ENCODE peak calls at places on chromosomes 1 and 21, in six cellular contexts. T is lung, I is D721Med, U is heart right ventricle, C is ovary, L is kidney epithelial cell. Y is an unnamed sample.

GRCh38 chr1:54823670-54824069 is 22.5 kb upstream of the TTC22 start:
- DNase-seq in T (no peak), I (no peak), U (no peak), C (no peak), L (no peak), Y (no peak)

GRCh38 chr21:14877581-14878228 is 187.1 kb downstream of the NRIP1 start:
- DNase-seq in T (no peak), I (no peak), U (no peak), C (no peak), L (no peak), Y (no peak)

GRCh38 chr1:155695608-155696007 is 6.7 kb downstream of the DAP3 start:
- DNase-seq in T (no peak), I (no peak), U (no peak), C (no peak), L (no peak), Y (no peak)

GRCh38 chr1:245953876-245954660 is 553.0 kb downstream of the SMYD3 start:
- DNase-seq in T (no peak), I (no peak), U (no peak), C (no peak), L (no peak), Y (no peak)

GRCh38 chr1:167103236-167103894 is 9.5 kb downstream of the STYXL2 start:
- DNase-seq in T (no peak), I (no peak), U (no peak), C (no peak), L (peak), Y (no peak)

GRCh38 chr1:167819849-167820683 is 93.9 kb downstream of the ADCY10 start:
- DNase-seq in T (peak), I (no peak), U (peak), C (peak), L (peak), Y (peak)

GRCh38 chr1:53350853-53351767 is 23.2 kb upstream of the LRP8 start:
- DNase-seq in T (no peak), I (no peak), U (no peak), C (no peak), L (no peak), Y (peak)

GRCh38 chr1:76697361-76697760 is 169.9 kb upstream of the ST6GALNAC5 start:
- DNase-seq in T (no peak), I (no peak), U (no peak), C (no peak), L (no peak), Y (no peak)

GRCh38 chr1:155499953-155500621 is 62.5 kb downstream of the ASH1L start:
- DNase-seq in T (no peak), I (no peak), U (no peak), C (no peak), L (no peak), Y (no peak)

GRCh38 chr1:147168626-147169058 is 3.6 kb downstream of the PRKAB2 start:
- DNase-seq in T (no peak), I (no peak), U (no peak), C (peak), L (no peak), Y (no peak)

GRCh38 chr1:156445789-156446263 is 54.7 kb downstream of the MEF2D start:
- DNase-seq in T (peak), I (peak), U (peak), C (peak), L (peak), Y (peak)

GRCh38 chr1:4021153-4021894 is 121.3 kb upstream of the C1orf174 start:
- DNase-seq in T (no peak), I (no peak), U (no peak), C (no peak), L (no peak), Y (peak)

GRCh38 chr1:36176151-36176949 is 20.4 kb downstream of the MAP7D1 start:
- DNase-seq in T (no peak), I (no peak), U (no peak), C (no peak), L (no peak), Y (no peak)

GRCh38 chr1:169548312-169548711 is 38.0 kb downstream of the F5 start:
- DNase-seq in T (no peak), I (no peak), U (no peak), C (no peak), L (no peak), Y (no peak)

GRCh38 chr1:33358771-33359503 is 38.0 kb upstream of the A3GALT2 start:
- DNase-seq in T (no peak), I (no peak), U (no peak), C (no peak), L (no peak), Y (no peak)

GRCh38 chr1:206484901-206485300 is 14.6 kb downstream of the IKBKE start:
- DNase-seq in T (no peak), I (no peak), U (no peak), C (no peak), L (no peak), Y (no peak)

GRCh38 chr1:16067127-16067768 is 6.2 kb downstream of the FAM131C start:
- DNase-seq in T (no peak), I (no peak), U (no peak), C (no peak), L (peak), Y (no peak)

GRCh38 chr1:150613061-150613920 is 16.1 kb downstream of the ENSA start:
- DNase-seq in T (no peak), I (no peak), U (peak), C (no peak), L (peak), Y (no peak)

GRCh38 chr1:9891207-9891606 is 18.9 kb downstream of the CTNNBIP1 start:
- DNase-seq in T (no peak), I (no peak), U (no peak), C (no peak), L (no peak), Y (no peak)

GRCh38 chr1:117512728-117513321 is 93.0 kb upstream of the TENT5C start:
- DNase-seq in T (no peak), I (no peak), U (no peak), C (no peak), L (no peak), Y (no peak)

GRCh38 chr21:17848228-17848627 is 29.1 kb upstream of the C21orf91 start:
- DNase-seq in T (no peak), I (no peak), U (peak), C (no peak), L (peak), Y (no peak)

GRCh38 chr1:66930823-66931174 is 6.0 kb downstream of the MIER1 start:
- DNase-seq in T (no peak), I (no peak), U (no peak), C (no peak), L (no peak), Y (no peak)

GRCh38 chr1:66931548-66932124 is 6.8 kb downstream of the MIER1 start:
- DNase-seq in T (no peak), I (no peak), U (no peak), C (no peak), L (no peak), Y (no peak)

GRCh38 chr1:66929691-66929998 is 4.9 kb downstream of the MIER1 start:
- DNase-seq in T (no peak), I (no peak), U (no peak), C (no peak), L (no peak), Y (no peak)

GRCh38 chr1:66929289-66929688 is 4.5 kb downstream of the MIER1 start:
- DNase-seq in T (no peak), I (no peak), U (no peak), C (no peak), L (no peak), Y (no peak)

GRCh38 chr1:66929999-66930822 is 5.4 kb downstream of the MIER1 start:
- DNase-seq in T (peak), I (peak), U (peak), C (peak), L (no peak), Y (peak)
- TF ChIP-seq CTCF in T (peak), I (peak), U (peak), C (peak), L (no peak), Y (peak)

GRCh38 chr1:104646233-104646632 is 896.5 kb downstream of the AMY1C start:
- DNase-seq in T (no peak), I (no peak), U (no peak), C (no peak), L (no peak), Y (no peak)

DNA sequence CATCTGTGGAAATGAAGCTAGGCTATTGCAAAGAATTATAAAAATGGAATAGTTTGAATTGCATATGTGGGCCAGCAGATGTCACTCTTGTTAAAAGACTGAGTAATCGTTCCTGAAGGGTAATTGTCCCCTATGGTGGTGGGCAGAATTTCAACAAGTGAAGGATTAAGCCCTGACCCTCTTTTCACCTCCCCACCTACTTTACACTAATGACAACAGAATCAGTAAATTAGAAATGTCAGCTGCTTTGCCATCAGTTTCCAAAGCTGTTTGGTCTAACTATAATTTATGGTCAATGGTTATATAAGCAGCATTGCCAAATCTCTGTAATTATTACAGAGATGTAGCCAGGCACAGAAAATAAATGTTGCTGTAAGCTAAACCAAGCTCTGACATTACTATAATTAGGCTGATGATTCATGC is 898.6 kb downstream of the AMY1C start:
- DNase-seq in T (no peak), I (no peak), U (no peak), C (no peak), L (no peak), Y (no peak)
- TF ChIP-seq CTCF in T (no peak), I (peak), U (no peak), C (no peak), L (peak), Y (peak)

GRCh38 chr1:46030074-46030870 is 102.2 kb downstream of the PIK3R3 start:
- DNase-seq in T (no peak), I (no peak), U (no peak), C (no peak), L (no peak), Y (no peak)

GRCh38 chr1:46027788-46028573 is 104.4 kb downstream of the PIK3R3 start:
- DNase-seq in T (no peak), I (no peak), U (peak), C (no peak), L (no peak), Y (no peak)

GRCh38 chr1:46021046-46021822 is 111.2 kb downstream of the PIK3R3 start:
- DNase-seq in T (no peak), I (no peak), U (no peak), C (no peak), L (no peak), Y (no peak)

GRCh38 chr1:46030876-46031660 is 101.4 kb downstream of the PIK3R3 start:
- DNase-seq in T (no peak), I (peak), U (no peak), C (no peak), L (no peak), Y (no peak)

GRCh38 chr1:46026531-46026930 is 105.9 kb downstream of the PIK3R3 start:
- DNase-seq in T (no peak), I (no peak), U (peak), C (no peak), L (no peak), Y (no peak)
- TF ChIP-seq CTCF in T (no peak), I (no peak), U (no peak), C (no peak), L (no peak), Y (no peak)

GRCh38 chr1:201272838-201273237 is 10.5 kb upstream of the PKP1 start:
- DNase-seq in T (no peak), I (no peak), U (no peak), C (no peak), L (no peak), Y (no peak)
- TF ChIP-seq CTCF in T (no peak), I (no peak), U (no peak), C (no peak), L (no peak), Y (no peak)

GRCh38 chr1:174998569-174999215 is 1.1 kb upstream of the CACYBP start:
- DNase-seq in T (peak), I (no peak), U (peak), C (peak), L (no peak), Y (no peak)
- TF ChIP-seq CTCF in T (peak), I (peak), U (peak), C (peak), L (peak), Y (peak)

DNA sequence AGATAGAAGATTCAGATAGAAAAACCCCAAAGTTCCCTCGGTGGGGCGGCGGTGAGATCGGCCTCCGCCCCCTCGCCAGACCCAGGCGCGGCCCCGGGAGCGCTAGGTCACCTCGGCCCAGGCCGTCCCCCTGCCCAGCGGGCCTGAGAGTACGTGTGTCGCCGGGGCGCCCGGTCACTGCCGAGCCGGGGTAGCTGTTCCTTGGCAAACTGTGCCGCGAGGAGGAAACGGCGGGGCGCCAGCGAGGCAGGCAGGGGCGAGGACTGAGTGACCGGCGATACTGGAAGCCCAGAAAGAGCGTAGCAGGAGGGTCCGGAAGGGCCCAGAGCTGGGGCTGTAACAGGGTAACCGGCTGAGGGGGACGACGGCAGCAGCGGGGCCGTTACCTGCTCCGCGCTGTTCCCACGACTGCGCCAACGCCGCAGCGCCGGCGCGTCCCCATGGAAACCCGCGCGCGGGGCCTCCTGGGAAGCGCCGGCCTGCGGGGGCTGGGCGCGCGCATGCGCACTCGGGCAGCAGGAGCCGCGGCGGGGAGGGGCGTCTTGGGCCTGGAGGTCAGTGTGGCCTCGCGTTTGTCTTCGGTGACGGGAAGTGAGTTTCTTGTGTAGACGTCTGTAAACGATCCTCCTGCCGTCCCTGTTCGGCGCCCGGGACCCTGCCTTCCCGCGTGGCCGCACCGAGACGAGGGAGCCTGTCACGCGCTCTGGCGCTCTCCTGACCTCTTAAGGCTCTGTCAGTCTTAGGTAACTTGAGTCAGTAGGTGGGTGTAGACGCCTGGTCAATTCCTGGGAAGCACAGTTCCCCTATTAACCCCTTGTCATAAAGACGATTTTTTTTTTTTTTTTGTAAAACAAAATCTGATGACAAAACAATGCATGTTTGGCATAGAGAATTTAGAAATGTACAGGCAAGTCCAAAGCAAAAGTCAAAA is at the start of gene LCA5L:
- DNase-seq in T (peak), I (peak), U (peak), C (peak), L (no peak), Y (peak)
- TF ChIP-seq CTCF in T (no peak), I (no peak), U (peak), C (no peak), L (no peak), Y (peak)

GRCh38 chr1:1302951-1303509 is 4.7 kb downstream of the ACAP3 start:
- DNase-seq in T (no peak), I (no peak), U (no peak), C (peak), L (no peak), Y (no peak)

GRCh38 chr1:1300352-1300739 is 7.4 kb downstream of the ACAP3 start:
- DNase-seq in T (no peak), I (no peak), U (no peak), C (no peak), L (no peak), Y (no peak)

GRCh38 chr1:1299686-1300351 is 7.9 kb downstream of the ACAP3 start:
- DNase-seq in T (no peak), I (no peak), U (no peak), C (no peak), L (no peak), Y (no peak)

GRCh38 chr1:1303736-1304135 is 4.0 kb downstream of the ACAP3 start:
- DNase-seq in T (no peak), I (no peak), U (no peak), C (peak), L (no peak), Y (no peak)

DNA sequence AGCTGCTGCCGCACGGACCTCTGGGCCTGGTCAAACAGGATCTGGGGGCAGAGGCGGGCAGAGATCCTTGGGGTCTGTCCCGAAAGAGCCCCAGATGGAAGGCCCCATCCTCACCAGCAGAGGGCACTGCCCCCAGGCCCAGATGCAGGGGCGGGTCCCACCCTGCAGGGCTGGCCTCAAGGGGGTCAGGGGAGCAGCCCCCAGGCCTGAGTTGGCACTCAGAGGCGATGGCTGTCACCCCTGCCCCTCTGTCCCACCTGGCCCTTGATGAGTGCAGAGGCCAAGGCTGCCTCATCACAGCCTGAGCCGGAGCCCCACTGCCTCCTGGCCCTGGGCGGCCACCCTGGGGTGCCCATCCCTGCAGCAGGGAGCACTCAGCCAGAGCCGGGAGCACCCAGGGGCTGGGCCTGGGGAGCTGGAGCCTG is 5.7 kb downstream of the ACAP3 start:
- DNase-seq in T (no peak), I (no peak), U (no peak), C (no peak), L (no peak), Y (no peak)
- TF ChIP-seq CTCF in T (no peak), I (peak), U (peak), C (no peak), L (peak), Y (peak)